ENCODE peak calls at places on chromosomes 4 and X, in four cellular contexts. P is neuronal stem cell, G is trophoblast cell, D is IMR-90. T is an unnamed sample. For H3K4me1, the result is how much of the 10 kb centered on the place peaks cover.

GRCh38 chr4:137755033-137755471 is 222.8 kb upstream of the PCDH18 start:
- DNase-seq in P (no peak), G (peak), D (peak), T (peak)

GRCh38 chrX:17882680-17883079 is 21.6 kb upstream of the RAI2 start:
- DNase-seq in P (no peak), G (no peak), D (no peak), T (no peak)

GRCh38 chrX:99301990-99302389 is 1108.1 kb downstream of the PCDH19 start:
- DNase-seq in P (peak), G (peak), D (no peak), T (no peak)

GRCh38 chr4:17325098-17325497 is 186.8 kb downstream of the QDPR start:
- DNase-seq in P (no peak), G (no peak), D (no peak), T (no peak)

GRCh38 chr4:151192556-151193235 is 84.3 kb upstream of the PRSS48 start:
- DNase-seq in P (no peak), G (peak), D (peak), T (no peak)

GRCh38 chr4:98603683-98604573 is 54.5 kb downstream of the TSPAN5 start:
- DNase-seq in P (no peak), G (no peak), D (peak), T (peak)

GRCh38 chr4:1868293-1868692 is 2.9 kb upstream of the NSD2 start:
- DNase-seq in P (no peak), G (no peak), D (no peak), T (no peak)

GRCh38 chr4:20506827-20507226 is 193.4 kb upstream of the PACRGL start:
- DNase-seq in P (no peak), G (no peak), D (peak), T (peak)

GRCh38 chrX:134933248-134933647 is 57.5 kb upstream of the SMIM10 start:
- DNase-seq in P (no peak), G (no peak), D (no peak), T (no peak)

GRCh38 chrX:40573763-40574162 is 7.0 kb upstream of the ATP6AP2 start:
- DNase-seq in P (no peak), G (peak), D (peak), T (peak)

GRCh38 chr4:186227744-186228513 is 622 bp downstream of the KLKB1 start:
- DNase-seq in P (no peak), G (no peak), D (no peak), T (no peak)

GRCh38 chr4:168769416-168769815 is 240.6 kb downstream of the CBR4 start:
- DNase-seq in P (no peak), G (no peak), D (peak), T (peak)

GRCh38 chrX:153406903-153407302 is 4.4 kb upstream of the ZFP92 start:
- DNase-seq in P (no peak), G (no peak), D (no peak), T (no peak)

GRCh38 chr4:114017120-114017917 is 37.9 kb upstream of the ARSJ start:
- DNase-seq in P (no peak), G (no peak), D (no peak), T (no peak)

GRCh38 chr4:53553486-53554210 is 37.6 kb downstream of the LNX1 start:
- DNase-seq in P (no peak), G (peak), D (no peak), T (no peak)

GRCh38 chr4:53558981-53559620 is 32.2 kb downstream of the LNX1 start:
- DNase-seq in P (no peak), G (no peak), D (no peak), T (peak)

GRCh38 chr4:53555111-53555510 is 36.2 kb downstream of the LNX1 start:
- DNase-seq in P (no peak), G (no peak), D (no peak), T (no peak)

GRCh38 chr4:53558061-53558801 is 33.1 kb downstream of the LNX1 start:
- DNase-seq in P (no peak), G (peak), D (peak), T (no peak)

GRCh38 chr4:53557601-53558000 is 33.7 kb downstream of the LNX1 start:
- DNase-seq in P (no peak), G (no peak), D (no peak), T (no peak)
- H3K4me1 ChIP-seq in P (under half), G (under half), D (under half), T (under half)

GRCh38 chr4:111792592-111792991 is 352.7 kb upstream of the FAM241A start:
- DNase-seq in P (no peak), G (no peak), D (no peak), T (no peak)

GRCh38 chr4:111793686-111794085 is 351.6 kb upstream of the FAM241A start:
- DNase-seq in P (no peak), G (no peak), D (no peak), T (no peak)

GRCh38 chr4:111788046-111788642 is 357.1 kb upstream of the FAM241A start:
- DNase-seq in P (no peak), G (no peak), D (no peak), T (no peak)

DNA sequence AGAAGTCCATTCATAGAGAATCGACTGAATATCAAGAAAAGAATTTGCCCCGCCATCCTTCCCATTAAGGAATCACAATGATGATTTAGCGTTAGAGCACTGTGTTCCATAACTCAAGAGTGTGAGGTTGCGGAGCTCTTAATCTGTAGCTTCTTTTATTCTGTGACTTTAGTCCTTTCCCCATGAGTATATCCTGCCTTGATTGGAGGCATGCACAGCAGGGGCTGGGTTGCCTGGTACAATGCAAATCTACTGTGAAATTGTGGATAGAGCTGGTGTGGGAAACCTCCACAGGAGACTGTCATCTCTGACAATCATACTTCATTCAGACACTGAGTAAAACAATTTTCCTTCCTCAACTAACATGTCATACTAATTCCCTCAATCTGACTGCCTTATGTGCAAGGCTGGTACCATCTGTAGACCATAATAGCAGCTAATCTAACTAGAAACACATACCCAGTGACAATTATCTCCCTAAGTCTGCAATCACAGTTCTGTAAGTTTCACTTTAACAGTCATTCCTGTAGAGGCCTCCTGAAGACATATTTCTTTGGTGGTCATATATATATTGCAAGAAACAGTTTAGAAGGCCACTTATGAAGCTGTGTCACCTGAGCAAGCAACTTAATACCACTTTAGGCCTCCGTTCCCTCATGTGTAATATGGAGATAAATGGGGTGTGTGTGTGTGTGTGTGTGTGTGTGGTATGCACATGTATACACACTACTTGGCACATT is 355.2 kb upstream of the FAM241A start:
- DNase-seq in P (no peak), G (no peak), D (no peak), T (no peak)
- H3K14ac ChIP-seq in P (no peak), G (no peak), D (no peak), T (no peak)

DNA sequence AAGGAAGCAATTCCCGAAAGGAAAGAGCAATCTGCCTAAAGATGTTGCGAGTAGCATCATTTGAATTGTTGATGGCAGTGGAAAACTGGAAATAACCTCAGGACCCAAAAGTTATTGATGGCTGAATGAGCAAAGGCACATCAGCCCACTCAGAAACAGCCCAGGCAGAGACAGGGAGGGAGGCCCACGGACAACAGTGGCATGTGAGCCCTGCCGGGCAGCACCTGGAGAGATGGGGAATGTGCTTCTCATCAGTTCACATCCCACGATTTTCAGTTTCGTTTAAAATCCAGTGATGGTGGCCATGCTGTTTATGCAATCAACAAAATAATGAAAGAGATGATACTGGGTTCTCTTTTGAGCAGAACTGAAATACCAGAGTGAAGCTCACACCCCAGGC is 80.0 kb downstream of the JAKMIP1 start:
- DNase-seq in P (no peak), G (no peak), D (no peak), T (no peak)
- H2BK5ac ChIP-seq in P (no peak), G (no peak), D (no peak), T (no peak)

DNA sequence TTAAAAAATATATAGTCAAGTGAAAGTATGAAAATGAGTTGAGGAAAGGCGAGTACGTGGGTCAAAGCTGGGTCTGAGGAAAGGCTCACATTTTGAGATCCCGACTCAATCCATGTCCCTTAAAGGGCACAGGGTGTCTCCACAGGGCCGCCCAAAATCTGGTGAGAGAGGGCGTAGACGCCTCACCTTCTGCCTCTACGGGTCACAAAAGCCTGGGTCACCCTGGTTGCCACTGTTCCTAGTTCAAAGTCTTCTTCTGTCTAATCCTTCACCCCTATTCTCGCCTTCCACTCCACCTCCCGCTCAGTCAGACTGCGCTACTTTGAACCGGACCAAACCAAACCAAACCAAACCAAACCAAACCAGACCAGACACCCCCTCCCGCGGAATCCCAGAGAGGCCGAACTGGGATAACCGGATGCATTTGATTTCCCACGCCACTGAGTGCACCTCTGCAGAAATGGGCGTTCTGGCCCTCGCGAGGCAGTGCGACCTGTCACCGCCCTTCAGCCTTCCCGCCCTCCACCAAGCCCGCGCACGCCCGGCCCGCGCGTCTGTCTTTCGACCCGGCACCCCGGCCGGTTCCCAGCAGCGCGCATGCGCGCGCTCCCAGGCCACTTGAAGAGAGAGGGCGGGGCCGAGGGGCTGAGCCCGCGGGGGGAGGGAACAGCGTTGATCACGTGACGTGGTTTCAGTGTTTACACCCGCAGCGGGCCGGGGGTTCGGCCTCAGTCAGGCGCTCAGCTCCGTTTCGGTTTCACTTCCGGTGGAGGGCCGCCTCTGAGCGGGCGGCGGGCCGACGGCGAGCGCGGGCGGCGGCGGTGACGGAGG is at the start of gene FMR1:
- DNase-seq in P (peak), G (peak), D (peak), T (peak)
- H3K4me1 ChIP-seq in P (under half), G (under half), D (under half), T (under half)

DNA sequence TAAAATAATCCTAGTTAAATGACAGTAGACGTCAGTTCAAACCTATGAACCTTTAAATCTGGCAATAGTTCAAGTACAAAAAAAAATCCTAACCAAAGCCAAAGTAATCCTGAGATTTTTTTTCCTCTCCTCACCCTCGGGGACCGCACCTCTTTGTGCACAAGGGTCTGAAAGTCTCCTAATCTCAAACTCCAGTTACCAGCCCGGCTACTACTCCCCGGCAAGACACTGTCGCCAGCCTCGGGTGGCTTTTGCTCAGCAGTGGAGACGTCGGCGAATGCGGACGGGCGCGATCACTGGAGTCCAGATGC is 396 bp downstream of the SEC31A start:
- DNase-seq in P (no peak), G (no peak), D (no peak), T (no peak)
- H3K14ac ChIP-seq in P (peak), G (peak), D (peak), T (no peak)

GRCh38 chrX:115560978-115561604 is at the start of gene PLS3:
- DNase-seq in P (peak), G (peak), D (peak), T (peak)

GRCh38 chrX:115562492-115562872 is 1.5 kb downstream of the PLS3 start:
- DNase-seq in P (peak), G (no peak), D (peak), T (peak)

GRCh38 chrX:115563633-115564182 is 2.7 kb downstream of the PLS3 start:
- DNase-seq in P (no peak), G (no peak), D (no peak), T (no peak)

GRCh38 chrX:115560211-115560977 is 580 bp upstream of the PLS3 start:
- DNase-seq in P (no peak), G (peak), D (peak), T (peak)

DNA sequence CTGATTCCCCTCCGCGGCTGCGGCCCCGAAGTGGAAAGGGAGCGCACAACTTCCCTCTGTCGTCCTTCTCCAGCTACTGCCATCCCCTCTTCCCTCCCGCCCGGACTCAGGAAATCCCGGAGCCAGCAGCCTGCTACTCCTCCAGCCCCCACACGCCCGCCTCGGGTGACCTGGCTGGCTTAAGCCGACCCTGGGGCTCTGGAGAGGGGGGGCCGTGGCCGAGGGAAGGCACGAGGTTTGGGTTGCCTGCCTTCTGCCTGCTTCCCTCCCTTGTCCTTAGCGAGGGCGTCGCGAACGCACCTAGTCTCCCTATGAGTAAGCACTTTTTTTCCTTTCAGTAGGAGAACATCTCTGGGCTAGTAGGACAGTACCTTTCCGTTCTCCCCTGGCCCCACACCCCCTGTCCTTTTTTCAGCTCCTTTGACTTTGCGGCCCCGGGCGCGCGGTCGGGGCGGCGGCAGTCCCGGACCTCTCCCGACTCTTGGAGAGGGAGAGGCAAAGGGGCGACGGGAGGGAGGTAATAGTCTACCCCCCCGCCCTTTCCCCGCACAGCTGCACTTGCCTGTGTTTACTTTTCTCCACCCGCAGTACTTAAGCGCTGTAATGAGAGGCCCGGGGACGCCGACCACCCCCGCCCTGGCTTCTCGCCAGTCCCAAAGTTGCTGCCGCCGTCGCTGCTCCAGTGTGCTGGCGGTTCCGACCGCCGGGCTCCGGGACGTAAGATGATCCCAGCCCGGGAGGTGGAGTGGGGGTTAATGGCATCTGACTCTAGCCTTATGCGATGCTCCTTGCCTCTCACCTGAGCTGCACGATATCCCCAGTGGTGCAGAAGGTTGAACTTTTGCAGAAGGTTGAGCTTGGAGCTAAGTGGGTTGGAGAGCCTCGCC is 874 bp downstream of the PLS3 start:
- DNase-seq in P (peak), G (peak), D (peak), T (peak)
- H2BK5ac ChIP-seq in P (no peak), G (peak), D (peak), T (peak)

GRCh38 chr4:149238097-149238496 is 577.5 kb downstream of the IQCM start:
- DNase-seq in P (no peak), G (no peak), D (no peak), T (no peak)
- H3K4me1 ChIP-seq in P (under half), G (under half), D (under half), T (under half)

DNA sequence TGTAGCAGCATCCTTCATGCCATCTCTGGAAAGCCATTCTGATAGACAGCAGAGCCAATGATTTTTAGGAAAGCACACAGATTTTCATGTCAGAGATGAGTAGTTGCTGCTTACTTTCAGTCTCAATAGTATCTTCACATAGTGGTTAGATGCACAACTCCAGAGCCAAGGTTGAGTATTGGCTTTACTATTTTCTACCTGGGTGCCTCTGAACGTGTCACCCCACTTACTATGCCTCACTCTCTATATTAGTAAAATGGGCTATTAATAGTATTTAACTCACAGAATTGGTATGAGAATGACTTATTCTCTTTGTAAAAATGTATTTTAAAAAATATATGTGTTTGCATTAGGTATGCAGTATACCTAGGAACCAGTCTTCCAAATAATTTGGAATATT is 108.8 kb upstream of the STIM2 start:
- DNase-seq in P (no peak), G (no peak), D (no peak), T (no peak)
- H3K14ac ChIP-seq in P (no peak), G (no peak), D (no peak), T (no peak)

GRCh38 chrX:42420431-42420830 is 357.5 kb downstream of the PPP1R2C start:
- DNase-seq in P (no peak), G (no peak), D (no peak), T (no peak)

DNA sequence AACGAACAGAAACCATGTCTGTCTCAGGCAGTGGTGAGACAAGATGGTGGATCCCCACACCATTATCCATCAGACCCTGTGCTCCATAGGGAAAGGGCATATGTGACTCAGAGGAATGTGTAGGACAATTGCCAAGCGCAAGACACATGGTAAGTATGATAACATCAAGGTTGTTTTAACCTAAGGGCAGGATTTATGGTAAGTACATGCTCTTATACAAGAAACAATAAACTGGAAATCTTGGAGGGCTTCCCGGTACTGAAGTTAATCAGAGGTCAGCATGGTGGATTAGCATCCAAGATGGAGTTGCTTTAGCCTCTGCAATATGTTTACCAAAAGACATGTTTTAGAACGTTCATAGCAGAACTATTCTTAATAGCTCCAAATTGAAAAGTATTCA is 355.0 kb downstream of the PPP1R2C start:
- DNase-seq in P (no peak), G (peak), D (no peak), T (no peak)
- H2BK5ac ChIP-seq in P (no peak), G (no peak), D (no peak), T (no peak)